ENCODE peak calls at places on chromosomes 16 and 17, in five cellular contexts. M is GM23338, S is transverse colon, D is GM23248, B is lower leg skin. G is an unnamed sample.

GRCh38 chr17:10875984-10876555 is 38.2 kb upstream of the PIRT start:
- DNase-seq in M (peak; percentile 83), S (peak; percentile 56), D (peak; percentile 46), B (peak; percentile 21), G (peak; percentile 10)

GRCh38 chr16:57985204-57986121 is 14.5 kb upstream of the CNGB1 start:
- DNase-seq in M (peak; percentile 58), S (no peak), D (no peak), B (no peak), G (no peak)

GRCh38 chr16:59719121-59719520 is 985.0 kb upstream of the GOT2 start:
- DNase-seq in M (no peak), S (no peak), D (peak; percentile 43), B (no peak), G (peak; percentile 67)

GRCh38 chr16:49620158-49620867 is 235.6 kb downstream of the ZNF423 start:
- DNase-seq in M (no peak), S (peak; percentile 31), D (peak; percentile 91), B (peak; percentile 39), G (peak; percentile 66)

GRCh38 chr17:77110006-77110374 is 30.8 kb upstream of the SEC14L1 start:
- DNase-seq in M (peak; percentile 62), S (no peak), D (peak; percentile 43), B (peak; percentile 34), G (peak; percentile 56)

GRCh38 chr17:65666869-65667268 is 105.4 kb upstream of the AXIN2 start:
- DNase-seq in M (no peak), S (no peak), D (no peak), B (no peak), G (peak; percentile 36)

GRCh38 chr16:10065014-10065413 is 117.2 kb downstream of the GRIN2A start:
- DNase-seq in M (no peak), S (no peak), D (no peak), B (no peak), G (no peak)

GRCh38 chr17:76726231-76726765 is at the start of gene JMJD6:
- DNase-seq in M (peak; percentile 96), S (peak; percentile 98), D (peak; percentile 98), B (peak; percentile 97), G (peak; percentile 97)

GRCh38 chr16:71626018-71626857 is at the start of gene MARVELD3:
- DNase-seq in M (peak; percentile 94), S (peak; percentile 94), D (peak; percentile 14), B (peak; percentile 58), G (no peak)
- H3K4me3 ChIP-seq in M (peak within 1 kb of the TSS; percentile 93), S (peak within 1 kb of the TSS; percentile 35), D (peak within 1 kb of the TSS; percentile 58), B (peak within 1 kb of the TSS; percentile 10), G (peak within 1 kb of the TSS; percentile 31)

GRCh38 chr17:5097101-5097834 is 14.4 kb downstream of the ZNF232 start:
- DNase-seq in M (peak; percentile 98), S (peak; percentile 50), D (no peak), B (peak; percentile 41), G (no peak)
- H3K4me3 ChIP-seq in M (peak overlapping the region; percentile 84), S (no peak overlapping the region), D (no peak overlapping the region), B (peak overlapping the region; percentile 22), G (no peak overlapping the region)

DNA sequence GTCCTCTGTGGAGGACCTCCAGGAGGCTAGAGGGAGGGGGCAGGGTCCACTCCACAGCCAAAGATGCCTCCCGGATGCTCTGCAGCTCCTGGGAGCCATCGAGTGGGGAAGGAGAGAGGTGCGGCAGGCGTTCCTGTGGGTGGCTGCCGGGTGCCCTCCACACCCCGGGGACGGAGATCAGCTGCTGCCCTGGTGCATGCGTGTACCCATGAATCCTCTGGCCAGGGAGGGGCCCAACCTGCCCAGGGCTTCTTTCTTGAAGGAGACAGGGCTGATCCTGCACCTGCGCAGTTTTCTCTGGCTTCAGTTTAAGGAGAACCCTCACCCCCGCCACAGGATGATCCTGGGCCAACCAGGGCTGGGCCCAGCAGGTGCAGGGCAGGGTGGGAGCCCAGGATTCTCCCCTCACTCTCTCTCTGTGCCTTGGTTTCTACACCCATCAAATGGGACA is 33.5 kb upstream of the DOC2B start:
- DNase-seq in M (no peak), S (no peak), D (no peak), B (no peak), G (no peak)
- H3K4me3 ChIP-seq in M (peak overlapping the region; percentile 63), S (no peak overlapping the region), D (peak overlapping the region; percentile 68), B (no peak overlapping the region), G (peak overlapping the region; percentile 45)

GRCh38 chr17:35969558-35970442 is 11.5 kb downstream of the CCL16 start:
- DNase-seq in M (peak; percentile 93), S (peak; percentile 87), D (peak; percentile 71), B (peak; percentile 75), G (peak; percentile 68)
- H3K4me3 ChIP-seq in M (no peak overlapping the region), S (no peak overlapping the region), D (no peak overlapping the region), B (no peak overlapping the region), G (no peak overlapping the region)

GRCh38 chr17:63540581-63540980 is 9.7 kb upstream of the DCAF7 start:
- DNase-seq in M (no peak), S (no peak), D (no peak), B (no peak), G (no peak)
- H3K4me3 ChIP-seq in M (no peak overlapping the region), S (no peak overlapping the region), D (no peak overlapping the region), B (no peak overlapping the region), G (no peak overlapping the region)

GRCh38 chr16:88451586-88452484 is 1.2 kb upstream of the ZFPM1 start:
- DNase-seq in M (no peak), S (no peak), D (no peak), B (no peak), G (no peak)
- H3K4me3 ChIP-seq in M (peak overlapping the region; percentile 80), S (no peak overlapping the region), D (peak overlapping the region; percentile 79), B (no peak overlapping the region), G (no peak overlapping the region)